ENCODE peak calls at places on chromosome 6, in ten cellular contexts. One of them, this sample, is unnamed.

GRCh38 chr6:44043479-44044153 is 83.6 kb downstream of the MRPL14 start:
- DNase-seq in AG04450: no peak
- DNase-seq in RWPE1: no peak
- DNase-seq in foreskin fibroblast: no peak
- DNase-seq in frontal cortex: no peak
- DNase-seq in caudate nucleus: no peak
- DNase-seq in T-helper 17 cell: no peak
- DNase-seq in NCI-H446: no peak
- DNase-seq in nephron progenitor cell: no peak
- DNase-seq in mesothelial cell of epicardium: no peak
- DNase-seq in this sample: no peak

GRCh38 chr6:83119742-83120300 is 52.4 kb downstream of the DOP1A start:
- DNase-seq in AG04450: no peak
- DNase-seq in RWPE1: peak
- DNase-seq in foreskin fibroblast: no peak
- DNase-seq in frontal cortex: no peak
- DNase-seq in caudate nucleus: no peak
- DNase-seq in T-helper 17 cell: no peak
- DNase-seq in NCI-H446: no peak
- DNase-seq in nephron progenitor cell: no peak
- DNase-seq in mesothelial cell of epicardium: no peak
- DNase-seq in this sample: no peak

GRCh38 chr6:12395898-12396297 is 105.7 kb downstream of the EDN1 start:
- DNase-seq in AG04450: no peak
- DNase-seq in RWPE1: no peak
- DNase-seq in foreskin fibroblast: peak
- DNase-seq in frontal cortex: no peak
- DNase-seq in caudate nucleus: no peak
- DNase-seq in T-helper 17 cell: no peak
- DNase-seq in NCI-H446: no peak
- DNase-seq in nephron progenitor cell: no peak
- DNase-seq in mesothelial cell of epicardium: no peak
- DNase-seq in this sample: no peak

GRCh38 chr6:11388983-11389944 is 148.3 kb upstream of the TMEM170B start:
- DNase-seq in AG04450: no peak
- DNase-seq in RWPE1: no peak
- DNase-seq in foreskin fibroblast: no peak
- DNase-seq in frontal cortex: no peak
- DNase-seq in caudate nucleus: no peak
- DNase-seq in T-helper 17 cell: no peak
- DNase-seq in NCI-H446: no peak
- DNase-seq in nephron progenitor cell: no peak
- DNase-seq in mesothelial cell of epicardium: no peak
- DNase-seq in this sample: no peak

GRCh38 chr6:128114164-128114563 is 213.3 kb upstream of the THEMIS start:
- DNase-seq in AG04450: no peak
- DNase-seq in RWPE1: no peak
- DNase-seq in foreskin fibroblast: no peak
- DNase-seq in frontal cortex: no peak
- DNase-seq in caudate nucleus: no peak
- DNase-seq in T-helper 17 cell: no peak
- DNase-seq in NCI-H446: no peak
- DNase-seq in nephron progenitor cell: no peak
- DNase-seq in mesothelial cell of epicardium: no peak
- DNase-seq in this sample: no peak

GRCh38 chr6:21664263-21665081 is 70.9 kb downstream of the SOX4 start:
- DNase-seq in AG04450: no peak
- DNase-seq in RWPE1: no peak
- DNase-seq in foreskin fibroblast: no peak
- DNase-seq in frontal cortex: no peak
- DNase-seq in caudate nucleus: no peak
- DNase-seq in T-helper 17 cell: no peak
- DNase-seq in NCI-H446: no peak
- DNase-seq in nephron progenitor cell: peak
- DNase-seq in mesothelial cell of epicardium: peak
- DNase-seq in this sample: no peak

GRCh38 chr6:17300637-17301036 is 19.5 kb downstream of the RBM24 start:
- DNase-seq in AG04450: no peak
- DNase-seq in RWPE1: no peak
- DNase-seq in foreskin fibroblast: no peak
- DNase-seq in frontal cortex: no peak
- DNase-seq in caudate nucleus: no peak
- DNase-seq in T-helper 17 cell: no peak
- DNase-seq in NCI-H446: no peak
- DNase-seq in nephron progenitor cell: no peak
- DNase-seq in mesothelial cell of epicardium: no peak
- DNase-seq in this sample: no peak

GRCh38 chr6:137095093-137095492 is 50.3 kb upstream of the IL20RA start:
- DNase-seq in AG04450: no peak
- DNase-seq in RWPE1: no peak
- DNase-seq in foreskin fibroblast: no peak
- DNase-seq in frontal cortex: no peak
- DNase-seq in caudate nucleus: no peak
- DNase-seq in T-helper 17 cell: no peak
- DNase-seq in NCI-H446: no peak
- DNase-seq in nephron progenitor cell: no peak
- DNase-seq in mesothelial cell of epicardium: no peak
- DNase-seq in this sample: no peak

GRCh38 chr6:142856607-142856856 is 88.4 kb downstream of the HIVEP2 start:
- DNase-seq in AG04450: no peak
- DNase-seq in RWPE1: no peak
- DNase-seq in foreskin fibroblast: no peak
- DNase-seq in frontal cortex: no peak
- DNase-seq in caudate nucleus: no peak
- DNase-seq in T-helper 17 cell: peak
- DNase-seq in NCI-H446: no peak
- DNase-seq in nephron progenitor cell: no peak
- DNase-seq in mesothelial cell of epicardium: no peak
- DNase-seq in this sample: no peak

GRCh38 chr6:137571854-137572253 is 77.7 kb upstream of the OLIG3 start:
- DNase-seq in AG04450: no peak
- DNase-seq in RWPE1: peak
- DNase-seq in foreskin fibroblast: no peak
- DNase-seq in frontal cortex: no peak
- DNase-seq in caudate nucleus: no peak
- DNase-seq in T-helper 17 cell: no peak
- DNase-seq in NCI-H446: no peak
- DNase-seq in nephron progenitor cell: peak
- DNase-seq in mesothelial cell of epicardium: no peak
- DNase-seq in this sample: no peak

GRCh38 chr6:34240329-34241248 is 3.9 kb downstream of the HMGA1 start:
- DNase-seq in AG04450: no peak
- DNase-seq in RWPE1: no peak
- DNase-seq in foreskin fibroblast: no peak
- DNase-seq in frontal cortex: peak
- DNase-seq in caudate nucleus: no peak
- DNase-seq in T-helper 17 cell: no peak
- DNase-seq in NCI-H446: no peak
- DNase-seq in nephron progenitor cell: no peak
- DNase-seq in mesothelial cell of epicardium: no peak
- DNase-seq in this sample: no peak

GRCh38 chr6:38364127-38364526 is 275.6 kb downstream of the BTBD9 start:
- DNase-seq in AG04450: no peak
- DNase-seq in RWPE1: no peak
- DNase-seq in foreskin fibroblast: no peak
- DNase-seq in frontal cortex: no peak
- DNase-seq in caudate nucleus: no peak
- DNase-seq in T-helper 17 cell: no peak
- DNase-seq in NCI-H446: no peak
- DNase-seq in nephron progenitor cell: no peak
- DNase-seq in mesothelial cell of epicardium: no peak
- DNase-seq in this sample: no peak

GRCh38 chr6:52231411-52232127 is 12.7 kb downstream of the IL17F start:
- DNase-seq in AG04450: no peak
- DNase-seq in RWPE1: no peak
- DNase-seq in foreskin fibroblast: no peak
- DNase-seq in frontal cortex: no peak
- DNase-seq in caudate nucleus: no peak
- DNase-seq in T-helper 17 cell: no peak
- DNase-seq in NCI-H446: no peak
- DNase-seq in nephron progenitor cell: no peak
- DNase-seq in mesothelial cell of epicardium: no peak
- DNase-seq in this sample: no peak

GRCh38 chr6:4941782-4942672 is 61.8 kb downstream of the RPP40 start:
- DNase-seq in AG04450: peak
- DNase-seq in RWPE1: peak
- DNase-seq in foreskin fibroblast: peak
- DNase-seq in frontal cortex: no peak
- DNase-seq in caudate nucleus: no peak
- DNase-seq in T-helper 17 cell: no peak
- DNase-seq in NCI-H446: peak
- DNase-seq in nephron progenitor cell: no peak
- DNase-seq in mesothelial cell of epicardium: no peak
- DNase-seq in this sample: peak

GRCh38 chr6:31116661-31117385 is 2.2 kb downstream of the PSORS1C1 start:
- DNase-seq in AG04450: no peak
- DNase-seq in RWPE1: no peak
- DNase-seq in foreskin fibroblast: peak
- DNase-seq in frontal cortex: no peak
- DNase-seq in caudate nucleus: no peak
- DNase-seq in T-helper 17 cell: no peak
- DNase-seq in NCI-H446: no peak
- DNase-seq in nephron progenitor cell: no peak
- DNase-seq in mesothelial cell of epicardium: no peak
- DNase-seq in this sample: no peak

GRCh38 chr6:149093643-149094042 is 223.9 kb upstream of the TAB2 start:
- DNase-seq in AG04450: peak
- DNase-seq in RWPE1: no peak
- DNase-seq in foreskin fibroblast: peak
- DNase-seq in frontal cortex: no peak
- DNase-seq in caudate nucleus: no peak
- DNase-seq in T-helper 17 cell: no peak
- DNase-seq in NCI-H446: no peak
- DNase-seq in nephron progenitor cell: no peak
- DNase-seq in mesothelial cell of epicardium: no peak
- DNase-seq in this sample: peak

GRCh38 chr6:170266061-170266825 is 24.6 kb downstream of the DLL1 start:
- DNase-seq in AG04450: no peak
- DNase-seq in RWPE1: no peak
- DNase-seq in foreskin fibroblast: no peak
- DNase-seq in frontal cortex: peak
- DNase-seq in caudate nucleus: peak
- DNase-seq in T-helper 17 cell: no peak
- DNase-seq in NCI-H446: no peak
- DNase-seq in nephron progenitor cell: no peak
- DNase-seq in mesothelial cell of epicardium: no peak
- DNase-seq in this sample: no peak